ENCODE peak calls at places on chromosome 10, in seven cellular contexts. N, J, H, G, O, D and L are unnamed samples.
A peak's percentile ranks its signal among the peaks of the same experiment; 100 is the strongest.

GRCh38 chr10:21002097-21002878 is 105.2 kb upstream of the NEBL start:
- DNase-seq in N (peak; percentile 1), J (no peak), H (no peak), G (no peak), O (no peak), D (no peak), L (no peak)

GRCh38 chr10:44337081-44337480 is 47.8 kb downstream of the CXCL12 start:
- DNase-seq in N (no peak), J (no peak), H (no peak), G (no peak), O (no peak), D (no peak), L (no peak)

GRCh38 chr10:124251317-124251716 is 157.9 kb upstream of the CHST15 start:
- DNase-seq in N (no peak), J (no peak), H (no peak), G (no peak), O (no peak), D (no peak), L (no peak)

GRCh38 chr10:19843487-19843886 is 27.3 kb downstream of the PLXDC2 start:
- DNase-seq in N (peak; percentile 44), J (no peak), H (no peak), G (no peak), O (no peak), D (no peak), L (no peak)

GRCh38 chr10:500876-501275 is 188.6 kb downstream of the DIP2C start:
- DNase-seq in N (peak; percentile 59), J (no peak), H (no peak), G (no peak), O (no peak), D (no peak), L (no peak)

GRCh38 chr10:13615650-13616049 is 28.9 kb downstream of the PRPF18 start:
- DNase-seq in N (no peak), J (peak; percentile 38), H (no peak), G (no peak), O (no peak), D (no peak), L (peak; percentile 89)

GRCh38 chr10:113475381-113475807 is 77.5 kb upstream of the HABP2 start:
- DNase-seq in N (no peak), J (no peak), H (no peak), G (no peak), O (no peak), D (peak; percentile 93), L (peak; percentile 32)

GRCh38 chr10:69359089-69360025 is 57.4 kb downstream of the TACR2 start:
- DNase-seq in N (no peak), J (no peak), H (no peak), G (peak; percentile 57), O (no peak), D (no peak), L (no peak)

GRCh38 chr10:77973276-77973675 is 46.7 kb upstream of the DLG5 start:
- DNase-seq in N (no peak), J (no peak), H (no peak), G (no peak), O (no peak), D (no peak), L (no peak)

GRCh38 chr10:100725869-100726426 is 19.4 kb upstream of the PAX2 start:
- DNase-seq in N (no peak), J (no peak), H (no peak), G (no peak), O (no peak), D (no peak), L (no peak)

GRCh38 chr10:60480865-60481563 is 91.3 kb upstream of the ANK3 start:
- DNase-seq in N (peak; percentile 76), J (no peak), H (no peak), G (peak; percentile 34), O (no peak), D (no peak), L (no peak)

GRCh38 chr10:92830478-92831389 is 17.6 kb upstream of the EXOC6 start:
- DNase-seq in N (no peak), J (no peak), H (no peak), G (no peak), O (peak; percentile 20), D (no peak), L (no peak)

GRCh38 chr10:60944159-60944909 is at the start of gene RHOBTB1:
- DNase-seq in N (peak; percentile 83), J (peak; percentile 73), H (peak; percentile 64), G (peak; percentile 95), O (peak; percentile 77), D (peak; percentile 59), L (peak; percentile 78)

GRCh38 chr10:110643670-110644597 is at the start of gene RBM20:
- DNase-seq in N (no peak), J (peak; percentile 59), H (peak; percentile 62), G (peak; percentile 48), O (peak; percentile 75), D (no peak), L (no peak)

DNA sequence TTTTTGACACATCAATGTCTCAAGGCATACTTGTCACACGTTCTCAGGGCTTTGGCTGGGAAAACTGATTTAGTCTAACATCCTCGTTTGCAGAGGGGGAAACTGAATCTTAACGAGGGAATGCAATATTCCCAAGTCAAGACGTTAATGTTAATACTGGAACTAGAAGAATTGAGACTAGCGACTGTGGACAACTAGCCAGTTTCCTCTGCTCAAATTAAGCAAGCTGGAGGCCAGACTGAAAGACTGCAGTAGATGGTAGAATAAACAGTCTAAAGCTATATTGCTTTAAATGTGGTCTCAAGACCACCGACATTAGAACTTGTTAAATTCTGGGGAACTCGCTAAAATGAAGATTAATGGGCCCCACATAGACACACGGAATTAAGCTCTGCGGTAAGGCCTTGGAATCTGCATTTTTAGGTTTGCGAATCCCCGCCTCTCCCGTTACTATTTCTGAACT is 643 bp upstream of the TFAM start:
- DNase-seq in N (no peak), J (no peak), H (no peak), G (no peak), O (no peak), D (no peak), L (no peak)
- H3K4ac ChIP-seq in N (peak overlapping the region; percentile 75), J (no peak overlapping the region), H (no peak overlapping the region), G (peak overlapping the region; percentile 89), O (no peak overlapping the region), D (peak overlapping the region; percentile 36), L (peak overlapping the region; percentile 87)

DNA sequence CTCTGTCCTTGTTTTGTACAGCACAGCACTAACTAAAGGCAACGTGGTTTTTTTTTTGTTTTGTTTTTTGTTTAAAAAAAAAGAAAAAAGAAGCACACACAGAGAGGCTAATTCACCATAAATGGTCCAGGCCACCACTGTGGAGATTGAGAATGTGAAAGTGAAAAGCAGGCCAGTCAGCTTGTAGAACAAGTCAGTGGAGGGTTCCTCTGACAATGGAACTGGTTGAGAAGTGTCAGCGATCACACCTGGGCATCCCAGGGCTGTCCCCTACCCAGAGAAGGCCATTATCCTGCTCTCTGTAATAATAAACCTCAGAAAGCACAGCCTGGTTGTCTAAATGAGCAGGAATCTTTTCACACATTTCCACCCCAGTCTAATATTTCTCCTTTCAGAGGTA is 119.6 kb upstream of the ZNF438 start:
- DNase-seq in N (no peak), J (no peak), H (no peak), G (no peak), O (no peak), D (no peak), L (no peak)
- H3K4ac ChIP-seq in N (peak overlapping the region; percentile 71), J (no peak overlapping the region), H (no peak overlapping the region), G (no peak overlapping the region), O (no peak overlapping the region), D (no peak overlapping the region), L (no peak overlapping the region)

GRCh38 chr10:32317795-32318194 is 29.2 kb downstream of the EPC1 start:
- DNase-seq in N (no peak), J (no peak), H (no peak), G (no peak), O (no peak), D (no peak), L (no peak)
- H3K4ac ChIP-seq in N (no peak overlapping the region), J (no peak overlapping the region), H (no peak overlapping the region), G (no peak overlapping the region), O (no peak overlapping the region), D (peak overlapping the region; percentile 6), L (no peak overlapping the region)

GRCh38 chr10:121415017-121415416 is 183.2 kb downstream of the FGFR2 start:
- DNase-seq in N (no peak), J (no peak), H (no peak), G (no peak), O (no peak), D (no peak), L (no peak)
- H3K4ac ChIP-seq in N (no peak overlapping the region), J (no peak overlapping the region), H (no peak overlapping the region), G (no peak overlapping the region), O (no peak overlapping the region), D (no peak overlapping the region), L (no peak overlapping the region)

GRCh38 chr10:74417397-74417796 is 266.4 kb downstream of the ADK start:
- DNase-seq in N (no peak), J (no peak), H (no peak), G (no peak), O (no peak), D (no peak), L (no peak)

GRCh38 chr10:74419491-74420466 is 268.8 kb downstream of the ADK start:
- DNase-seq in N (peak; percentile 19), J (no peak), H (peak; percentile 9), G (peak; percentile 20), O (no peak), D (peak; percentile 23), L (peak; percentile 53)

GRCh38 chr10:74418285-74418872 is 267.4 kb downstream of the ADK start:
- DNase-seq in N (no peak), J (no peak), H (peak; percentile 54), G (no peak), O (no peak), D (no peak), L (peak; percentile 54)

GRCh38 chr10:74415440-74415839 is 264.4 kb downstream of the ADK start:
- DNase-seq in N (no peak), J (no peak), H (no peak), G (no peak), O (no peak), D (no peak), L (no peak)
- H3K4ac ChIP-seq in N (no peak overlapping the region), J (no peak overlapping the region), H (no peak overlapping the region), G (no peak overlapping the region), O (no peak overlapping the region), D (no peak overlapping the region), L (no peak overlapping the region)